ENCODE peak calls at places on chromosomes 2 and 18, in nine cellular contexts. One of them, this sample, is unnamed.

GRCh38 chr18:62450546-62451395 is 72.1 kb upstream of the ZCCHC2 start:
- DNase-seq in uterus: peak; percentile 72
- DNase-seq in body of pancreas: peak; percentile 92
- DNase-seq in choroid plexus epithelial cell: peak; percentile 47
- DNase-seq in effector CD4-positive, alpha-beta T cell: no peak
- DNase-seq in NCI-H1436: no peak
- DNase-seq in astrocyte: peak; percentile 79
- DNase-seq in KBM-7: peak; percentile 75
- DNase-seq in IMR-90: peak; percentile 63
- DNase-seq in this sample: no peak

GRCh38 chr18:52499018-52499417 is 159.0 kb downstream of the DCC start:
- DNase-seq in uterus: no peak
- DNase-seq in body of pancreas: peak; percentile 5
- DNase-seq in choroid plexus epithelial cell: no peak
- DNase-seq in effector CD4-positive, alpha-beta T cell: no peak
- DNase-seq in NCI-H1436: no peak
- DNase-seq in astrocyte: no peak
- DNase-seq in KBM-7: no peak
- DNase-seq in IMR-90: no peak
- DNase-seq in this sample: no peak

GRCh38 chr2:37282746-37283145 is 41.9 kb downstream of the PRKD3 start:
- DNase-seq in uterus: no peak
- DNase-seq in body of pancreas: no peak
- DNase-seq in choroid plexus epithelial cell: peak; percentile 80
- DNase-seq in effector CD4-positive, alpha-beta T cell: no peak
- DNase-seq in NCI-H1436: no peak
- DNase-seq in astrocyte: peak; percentile 37
- DNase-seq in KBM-7: no peak
- DNase-seq in IMR-90: peak; percentile 46
- DNase-seq in this sample: no peak

GRCh38 chr2:227462463-227462951 is 9.4 kb upstream of the AGFG1 start:
- DNase-seq in uterus: no peak
- DNase-seq in body of pancreas: no peak
- DNase-seq in choroid plexus epithelial cell: no peak
- DNase-seq in effector CD4-positive, alpha-beta T cell: no peak
- DNase-seq in NCI-H1436: no peak
- DNase-seq in astrocyte: no peak
- DNase-seq in KBM-7: no peak
- DNase-seq in IMR-90: no peak
- DNase-seq in this sample: no peak

GRCh38 chr2:2328847-2329246 is 2.2 kb downstream of the MYT1L start:
- DNase-seq in uterus: no peak
- DNase-seq in body of pancreas: peak; percentile 8
- DNase-seq in choroid plexus epithelial cell: peak; percentile 9
- DNase-seq in effector CD4-positive, alpha-beta T cell: no peak
- DNase-seq in NCI-H1436: peak; percentile 19
- DNase-seq in astrocyte: peak; percentile 0
- DNase-seq in KBM-7: peak; percentile 15
- DNase-seq in IMR-90: no peak
- DNase-seq in this sample: no peak

GRCh38 chr2:8558956-8559355 is 122.9 kb upstream of the ID2 start:
- DNase-seq in uterus: no peak
- DNase-seq in body of pancreas: no peak
- DNase-seq in choroid plexus epithelial cell: no peak
- DNase-seq in effector CD4-positive, alpha-beta T cell: no peak
- DNase-seq in NCI-H1436: no peak
- DNase-seq in astrocyte: no peak
- DNase-seq in KBM-7: no peak
- DNase-seq in IMR-90: no peak
- DNase-seq in this sample: no peak

GRCh38 chr2:69188174-69188900 is 175.4 kb downstream of the ANTXR1 start:
- DNase-seq in uterus: no peak
- DNase-seq in body of pancreas: no peak
- DNase-seq in choroid plexus epithelial cell: no peak
- DNase-seq in effector CD4-positive, alpha-beta T cell: no peak
- DNase-seq in NCI-H1436: no peak
- DNase-seq in astrocyte: no peak
- DNase-seq in KBM-7: no peak
- DNase-seq in IMR-90: no peak
- DNase-seq in this sample: no peak

GRCh38 chr18:68440433-68440832 is 274.5 kb downstream of the TMX3 start:
- DNase-seq in uterus: no peak
- DNase-seq in body of pancreas: peak; percentile 5
- DNase-seq in choroid plexus epithelial cell: no peak
- DNase-seq in effector CD4-positive, alpha-beta T cell: no peak
- DNase-seq in NCI-H1436: no peak
- DNase-seq in astrocyte: no peak
- DNase-seq in KBM-7: no peak
- DNase-seq in IMR-90: no peak
- DNase-seq in this sample: no peak

GRCh38 chr2:172357442-172357841 is 69.9 kb upstream of the ITGA6 start:
- DNase-seq in uterus: no peak
- DNase-seq in body of pancreas: no peak
- DNase-seq in choroid plexus epithelial cell: no peak
- DNase-seq in effector CD4-positive, alpha-beta T cell: no peak
- DNase-seq in NCI-H1436: no peak
- DNase-seq in astrocyte: no peak
- DNase-seq in KBM-7: peak; percentile 38
- DNase-seq in IMR-90: no peak
- DNase-seq in this sample: no peak

GRCh38 chr18:61988100-61988499 is 95.3 kb upstream of the RNF152 start:
- DNase-seq in uterus: no peak
- DNase-seq in body of pancreas: no peak
- DNase-seq in choroid plexus epithelial cell: peak; percentile 82
- DNase-seq in effector CD4-positive, alpha-beta T cell: no peak
- DNase-seq in NCI-H1436: no peak
- DNase-seq in astrocyte: no peak
- DNase-seq in KBM-7: peak; percentile 69
- DNase-seq in IMR-90: peak; percentile 50
- DNase-seq in this sample: no peak